ENCODE peak calls at places on chromosome 14, in eight cellular contexts. W is HepG2; A is pancreas; K is gastrocnemius medialis; J is HCT116; N is lower lobe of right lung; L is right cardiac atrium; O is CD4-positive, CD25-positive, alpha-beta regulatory T cell. T is an unnamed sample. For H3K27me3, the result is how much of the 10 kb centered on the place peaks cover.

GRCh38 chr14:105240811-105241576 is 7.3 kb upstream of the BTBD6 start:
- ATAC-seq in O (no peak), L (peak), N (no peak), K (no peak), W (no peak), J (no peak), A (no peak), T (no peak)

GRCh38 chr14:65627315-65627714 is 214.8 kb downstream of the FUT8 start:
- ATAC-seq in O (no peak), N (peak), K (no peak), J (no peak), L (no peak), A (no peak), W (no peak), T (no peak)

GRCh38 chr14:35155962-35156361 is 33.6 kb downstream of the PRORP start:
- ATAC-seq in A (peak), O (no peak), W (no peak), J (no peak), N (peak), K (peak), L (no peak), T (no peak)

GRCh38 chr14:61089126-61089750 is 108.2 kb downstream of the SLC38A6 start:
- ATAC-seq in N (no peak), J (no peak), W (no peak), L (no peak), O (no peak), A (no peak), K (no peak), T (no peak)

GRCh38 chr14:81162941-81163340 is 57.8 kb downstream of the GTF2A1 start:
- ATAC-seq in K (no peak), O (no peak), W (no peak), L (no peak), A (peak), J (no peak), N (peak), T (no peak)

GRCh38 chr14:24965934-24966593 is 83.9 kb downstream of the STXBP6 start:
- ATAC-seq in O (no peak), K (peak), N (peak), J (no peak), A (peak), L (peak), W (peak), T (peak)

GRCh38 chr14:63730659-63731058 is 2.8 kb upstream of the SGPP1 start:
- ATAC-seq in N (no peak), L (no peak), W (no peak), J (no peak), O (no peak), A (no peak), K (no peak), T (no peak)

GRCh38 chr14:22040781-22041125 is 367.1 kb upstream of the OR4E1 start:
- ATAC-seq in A (no peak), K (no peak), L (no peak), N (no peak), O (peak), J (no peak), W (peak), T (no peak)

GRCh38 chr14:92382677-92383076 is 59.7 kb downstream of the SLC24A4 start:
- ATAC-seq in W (peak), L (no peak), O (no peak), N (no peak), K (no peak), J (peak), A (no peak), T (no peak)

GRCh38 chr14:92726135-92726932 is 22.1 kb downstream of the LGMN start:
- ATAC-seq in K (peak), L (peak), W (no peak), J (peak), N (peak), A (peak), O (peak), T (peak)

GRCh38 chr14:75549169-75549568 is 26.9 kb downstream of the BATF start:
- ATAC-seq in W (no peak), J (no peak), O (peak), A (peak), K (no peak), N (no peak), L (no peak), T (no peak)

GRCh38 chr14:39218171-39218769 is 15.4 kb upstream of the MIA2 start:
- ATAC-seq in O (no peak), W (peak), K (no peak), J (peak), A (peak), N (peak), L (no peak), T (no peak)

GRCh38 chr14:61379639-61380184 is 58.3 kb downstream of the PRKCH start:
- ATAC-seq in W (no peak), O (no peak), L (no peak), A (no peak), J (no peak), N (no peak), K (no peak), T (no peak)

GRCh38 chr14:68341765-68342212 is 451.1 kb downstream of the ZFP36L1 start:
- ATAC-seq in K (no peak), O (no peak), A (no peak), L (no peak), N (no peak), W (no peak), J (no peak), T (no peak)

DNA sequence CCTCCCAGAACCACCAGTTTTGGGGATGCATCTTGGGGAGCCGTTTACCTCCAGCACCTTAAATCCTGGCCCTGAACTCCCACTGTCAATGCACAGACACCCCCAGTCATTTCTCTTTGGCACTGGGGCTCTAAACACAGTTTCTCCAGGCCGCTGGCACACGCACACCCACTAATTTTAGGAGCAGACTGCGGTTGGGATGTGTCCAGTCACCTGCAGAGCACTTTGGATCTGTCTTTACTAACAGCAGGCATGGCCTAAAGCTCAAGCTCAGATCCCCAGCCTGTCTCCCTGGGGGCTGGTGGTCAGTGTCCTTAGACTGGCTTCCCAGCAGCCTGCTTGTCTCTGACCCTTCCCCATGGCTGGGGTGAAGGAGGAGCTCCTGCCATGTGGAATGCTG is 49.9 kb downstream of the SYNE3 start:
- ATAC-seq in N (no peak), O (no peak), K (no peak), W (no peak), L (no peak), A (no peak), J (no peak), T (no peak)
- H3K27ac ChIP-seq in N (no peak), O (peak), K (no peak), W (no peak), L (no peak), A (no peak), J (no peak), T (no peak)

GRCh38 chr14:100706200-100706599 is 20.5 kb upstream of the DLK1 start:
- ATAC-seq in O (no peak), A (no peak), N (no peak), L (no peak), J (no peak), W (no peak), K (no peak), T (no peak)
- H3K27me3 ChIP-seq in O (under half), A (under half), N (under half), L (under half), J (under half), W (under half), K (under half), T (half or more)

GRCh38 chr14:72563676-72564075 is 330.2 kb downstream of the DPF3 start:
- ATAC-seq in L (no peak), J (no peak), W (no peak), O (no peak), N (no peak), K (peak), A (no peak), T (no peak)

GRCh38 chr14:72562300-72562699 is 331.6 kb downstream of the DPF3 start:
- ATAC-seq in A (no peak), O (no peak), L (no peak), W (no peak), N (no peak), J (no peak), K (no peak), T (no peak)

GRCh38 chr14:72565917-72566316 is 328.0 kb downstream of the DPF3 start:
- ATAC-seq in L (no peak), O (no peak), K (no peak), A (no peak), N (no peak), W (no peak), J (no peak), T (no peak)

GRCh38 chr14:72567226-72567625 is 326.7 kb downstream of the DPF3 start:
- ATAC-seq in W (peak), A (peak), O (no peak), K (no peak), J (no peak), N (no peak), L (no peak), T (no peak)

GRCh38 chr14:72565200-72565599 is 328.7 kb downstream of the DPF3 start:
- ATAC-seq in A (no peak), W (no peak), K (peak), O (no peak), L (peak), N (no peak), J (no peak), T (peak)
- H3K27ac ChIP-seq in A (no peak), W (no peak), K (peak), O (no peak), L (peak), N (no peak), J (no peak), T (no peak)

GRCh38 chr14:20656274-20656673 is 14.8 kb upstream of the OR6S1 start:
- ATAC-seq in A (no peak), W (no peak), K (no peak), J (no peak), O (no peak), N (no peak), L (no peak), T (no peak)

GRCh38 chr14:20655851-20656250 is 14.4 kb upstream of the OR6S1 start:
- ATAC-seq in N (no peak), J (no peak), O (no peak), W (peak), K (no peak), L (no peak), A (no peak), T (no peak)

GRCh38 chr14:20657216-20658211 is 16.0 kb upstream of the OR6S1 start:
- ATAC-seq in J (peak), A (peak), K (no peak), O (peak), N (peak), W (peak), L (no peak), T (no peak)

GRCh38 chr14:20659813-20660395 is 18.4 kb upstream of the OR6S1 start:
- ATAC-seq in N (no peak), J (no peak), A (no peak), O (no peak), L (no peak), W (no peak), K (no peak), T (no peak)

GRCh38 chr14:20658246-20658645 is 16.8 kb upstream of the OR6S1 start:
- ATAC-seq in K (no peak), W (no peak), A (no peak), L (no peak), J (no peak), N (no peak), O (no peak), T (no peak)
- H3K27me3 ChIP-seq in K (half or more), W (under half), A (under half), L (under half), J (under half), N (half or more), O (under half), T (half or more)

DNA sequence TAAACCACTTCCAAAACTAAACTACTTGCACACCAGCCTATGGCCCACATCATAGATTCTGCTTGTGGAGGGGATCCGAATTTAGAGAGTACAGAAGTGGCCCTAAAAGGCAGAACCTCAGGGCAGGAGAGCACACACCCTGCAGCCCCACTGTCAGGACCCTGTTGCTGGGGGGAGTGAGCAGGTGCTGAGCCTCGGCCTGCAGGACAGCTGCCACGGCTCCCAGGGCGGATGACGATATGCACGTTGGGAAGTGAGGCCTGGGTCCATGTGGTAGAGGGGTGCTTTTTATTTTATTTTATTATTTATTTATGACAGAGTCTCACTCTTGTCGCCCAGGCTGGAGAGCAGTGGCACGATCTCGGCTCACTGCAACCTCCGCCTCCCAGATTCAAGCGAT is 73.5 kb downstream of the TNFAIP2 start:
- ATAC-seq in J (no peak), O (no peak), W (no peak), L (no peak), N (no peak), K (no peak), A (no peak), T (no peak)
- H3K27ac ChIP-seq in J (no peak), O (no peak), W (no peak), L (no peak), N (no peak), K (no peak), A (no peak), T (no peak)

GRCh38 chr14:88194531-88194930 is 128.5 kb downstream of the KCNK10 start:
- ATAC-seq in O (no peak), W (no peak), A (no peak), N (no peak), K (no peak), L (no peak), J (no peak), T (no peak)
- H3K27me3 ChIP-seq in O (under half), W (under half), A (under half), N (under half), K (under half), L (under half), J (under half), T (half or more)

GRCh38 chr14:55077691-55078151 is 26.3 kb downstream of the MAPK1IP1L start:
- ATAC-seq in N (peak), K (no peak), A (peak), L (peak), J (peak), O (no peak), W (peak), T (no peak)
- H3K27ac ChIP-seq in N (peak), K (no peak), A (peak), L (peak), J (peak), O (no peak), W (no peak), T (no peak)

GRCh38 chr14:97841762-97842161 is 1044.6 kb downstream of the VRK1 start:
- ATAC-seq in O (no peak), L (no peak), W (no peak), N (no peak), A (no peak), K (no peak), J (no peak), T (no peak)
- H3K27me3 ChIP-seq in O (under half), L (under half), W (under half), N (under half), A (under half), K (under half), J (under half), T (under half)

GRCh38 chr14:55948399-55948798 is 169.8 kb upstream of the PELI2 start:
- ATAC-seq in N (no peak), A (no peak), O (no peak), J (no peak), W (no peak), K (no peak), L (no peak), T (no peak)

GRCh38 chr14:55954108-55954507 is 164.1 kb upstream of the PELI2 start:
- ATAC-seq in L (no peak), J (no peak), O (no peak), A (no peak), W (no peak), K (no peak), N (no peak), T (no peak)

GRCh38 chr14:55955175-55955574 is 163.0 kb upstream of the PELI2 start:
- ATAC-seq in A (no peak), K (no peak), N (no peak), W (no peak), O (no peak), J (no peak), L (no peak), T (no peak)

GRCh38 chr14:55949708-55950107 is 168.5 kb upstream of the PELI2 start:
- ATAC-seq in O (no peak), W (no peak), J (no peak), A (no peak), N (no peak), L (no peak), K (no peak), T (no peak)

GRCh38 chr14:55951366-55952206 is 166.6 kb upstream of the PELI2 start:
- ATAC-seq in J (no peak), A (no peak), O (no peak), W (no peak), N (no peak), L (no peak), K (no peak), T (no peak)
- H3K27ac ChIP-seq in J (no peak), A (no peak), O (no peak), W (no peak), N (no peak), L (no peak), K (no peak), T (no peak)